ENCODE peak calls at places on chromosomes 12 and 14, in seven cellular contexts. I, T, D, P, J, K and F are unnamed samples.

GRCh38 chr14:90275820-90276219 is 19.5 kb downstream of the PSMC1 start:
- DNase-seq in K (no peak), D (no peak), I (no peak), J (no peak), T (peak; percentile 66), P (no peak), F (no peak)

GRCh38 chr14:73227812-73228781 is 9.2 kb upstream of the PAPLN start:
- DNase-seq in I (peak; percentile 86), P (peak; percentile 74), D (peak; percentile 95), T (peak; percentile 90), J (no peak), K (peak; percentile 82), F (peak; percentile 94)

GRCh38 chr12:108129017-108129812 is at the start of gene WSCD2:
- DNase-seq in I (peak; percentile 47), K (peak; percentile 18), T (peak; percentile 86), D (no peak), P (peak; percentile 82), J (no peak), F (peak; percentile 13)

GRCh38 chr14:63475761-63476160 is 67.4 kb downstream of the PPP2R5E start:
- DNase-seq in J (no peak), T (no peak), D (no peak), K (no peak), I (peak; percentile 12), P (no peak), F (no peak)

GRCh38 chr14:72291908-72292688 is 359.9 kb downstream of the RGS6 start:
- DNase-seq in J (peak; percentile 20), I (peak; percentile 76), D (peak; percentile 58), P (peak; percentile 65), T (peak; percentile 65), K (peak; percentile 54), F (peak; percentile 16)

GRCh38 chr14:90604356-90604755 is 207.5 kb downstream of the CALM1 start:
- DNase-seq in P (no peak), K (no peak), I (no peak), D (no peak), T (no peak), J (no peak), F (no peak)

GRCh38 chr14:81164167-81164774 is 56.5 kb downstream of the GTF2A1 start:
- DNase-seq in P (peak; percentile 73), K (peak; percentile 85), I (peak; percentile 75), J (peak; percentile 75), T (peak; percentile 89), D (peak; percentile 77), F (peak; percentile 75)

GRCh38 chr14:76376001-76376404 is at the start of gene ESRRB:
- DNase-seq in D (peak; percentile 5), P (peak; percentile 13), T (no peak), K (peak; percentile 11), J (no peak), I (peak; percentile 18), F (peak; percentile 19)

GRCh38 chr14:70907996-70908917 is 998 bp downstream of the PCNX1 start:
- DNase-seq in D (peak; percentile 69), K (peak; percentile 71), T (peak; percentile 96), J (peak; percentile 66), P (peak; percentile 63), I (peak; percentile 78), F (peak; percentile 64)

GRCh38 chr14:70908918-70909641 is 1.8 kb downstream of the PCNX1 start:
- DNase-seq in I (no peak), T (peak; percentile 71), D (no peak), K (peak; percentile 35), P (no peak), J (no peak), F (no peak)

GRCh38 chr14:70906785-70907171 is 481 bp upstream of the PCNX1 start:
- DNase-seq in D (no peak), J (no peak), T (peak; percentile 70), P (peak; percentile 48), I (peak; percentile 47), K (peak; percentile 49), F (no peak)

GRCh38 chr14:70907172-70907995 is at the start of gene PCNX1:
- DNase-seq in D (peak; percentile 79), P (peak; percentile 97), T (peak; percentile 99), K (peak; percentile 83), I (peak; percentile 95), J (peak; percentile 94), F (peak; percentile 84)

GRCh38 chr14:70909788-70910614 is 2.7 kb downstream of the PCNX1 start:
- DNase-seq in K (peak; percentile 78), T (no peak), D (no peak), J (no peak), P (no peak), I (peak; percentile 54), F (peak; percentile 23)
- H3K4me2 ChIP-seq in K (peak overlapping the region; percentile 94), T (peak overlapping the region; percentile 80), D (peak overlapping the region; percentile 96), J (peak overlapping the region; percentile 97), P (peak overlapping the region; percentile 83), I (peak overlapping the region; percentile 91), F (no peak overlapping the region)

DNA sequence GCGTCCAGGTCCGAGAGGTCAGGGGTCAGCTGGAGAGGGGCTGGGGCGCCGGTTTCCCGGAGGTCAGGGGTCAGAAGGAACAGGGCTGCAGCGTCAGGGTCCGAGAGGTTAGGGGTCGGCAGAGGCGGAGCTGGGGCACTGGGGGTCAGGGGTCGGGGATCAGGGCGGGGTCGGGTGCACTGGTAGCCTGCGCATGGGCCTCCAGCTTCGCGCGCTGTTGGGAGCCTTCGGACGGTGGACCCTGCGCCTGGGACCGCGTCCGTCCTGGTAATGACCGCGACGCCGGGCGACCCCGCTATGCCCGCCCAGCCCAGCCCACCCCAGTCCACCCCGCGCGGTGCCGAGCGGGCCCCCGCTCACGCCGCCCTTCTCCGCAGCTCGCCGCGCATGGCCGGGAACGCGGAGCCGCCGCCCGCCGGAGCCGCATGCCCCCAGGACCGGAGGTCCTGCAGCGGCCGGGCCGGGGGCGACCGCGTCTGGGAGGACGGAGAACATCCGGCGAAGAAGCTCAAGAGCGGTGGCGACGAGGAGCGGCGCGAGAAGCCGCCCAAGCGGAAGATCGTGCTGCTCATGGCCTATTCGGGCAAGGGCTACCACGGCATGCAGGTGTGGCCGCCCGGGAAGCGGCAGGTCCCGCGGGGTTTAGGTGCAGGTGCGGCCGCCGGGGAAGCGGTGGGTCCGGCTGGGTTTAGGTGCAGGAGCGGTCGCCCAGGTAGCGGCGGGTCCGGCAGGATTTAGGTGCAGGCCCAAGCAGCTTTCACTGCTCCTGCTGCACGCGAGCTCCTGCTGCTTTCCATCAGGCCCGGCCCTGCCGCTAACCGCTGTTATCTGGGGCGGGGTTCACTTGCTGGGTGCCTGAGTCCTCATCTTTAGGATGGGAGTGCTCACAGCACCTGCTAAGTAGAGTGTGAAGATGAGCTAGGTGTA is 717 bp downstream of the PUS1 start:
- DNase-seq in T (peak; percentile 91), J (peak; percentile 84), K (peak; percentile 40), D (peak; percentile 10), P (peak; percentile 50), I (peak; percentile 68), F (no peak)
- H2AFZ ChIP-seq in T (peak overlapping the region; percentile 65), J (no peak overlapping the region), K (peak overlapping the region; percentile 83), D (peak overlapping the region; percentile 86), P (peak overlapping the region; percentile 43), I (peak overlapping the region; percentile 56), F (peak overlapping the region; percentile 13)

DNA sequence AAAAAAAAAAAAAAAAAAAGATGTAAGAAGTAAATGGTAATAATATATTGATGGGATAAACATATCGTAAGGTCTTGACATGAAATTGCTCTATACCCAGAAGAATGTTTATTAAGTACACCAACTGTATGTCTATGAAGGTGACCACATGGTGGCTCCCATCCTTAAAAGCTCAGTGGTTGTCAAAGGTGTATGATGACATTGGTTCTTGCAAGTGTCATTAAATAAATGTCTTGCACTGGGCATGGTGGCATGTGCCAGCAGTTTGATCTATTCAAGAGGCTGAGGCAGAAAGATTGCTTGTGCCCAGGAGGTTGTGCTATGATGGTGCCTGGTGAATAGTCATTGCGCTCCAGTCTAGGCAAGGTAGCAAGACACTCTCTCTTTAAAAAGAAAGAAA is 10.4 kb downstream of the CCT2 start:
- DNase-seq in I (no peak), J (no peak), T (no peak), D (no peak), K (no peak), P (no peak), F (no peak)
- H4K20me1 ChIP-seq in I (no peaks in the 10 kb centered on the region), J (peaks cover 7% of the 10 kb centered on the region), T (peaks cover 1% of the 10 kb centered on the region), D (no peaks in the 10 kb centered on the region), K (no peaks in the 10 kb centered on the region), P (no peaks in the 10 kb centered on the region), F (no peaks in the 10 kb centered on the region)

GRCh38 chr12:100399095-100399494 is 42.2 kb downstream of the SLC17A8 start:
- DNase-seq in K (no peak), T (no peak), P (no peak), I (no peak), D (no peak), J (no peak), F (no peak)
- H3K4me2 ChIP-seq in K (no peak overlapping the region), T (no peak overlapping the region), P (no peak overlapping the region), I (no peak overlapping the region), D (no peak overlapping the region), J (no peak overlapping the region), F (no peak overlapping the region)